ENCODE peak calls at places on chromosomes 12 and 14, in eight cellular contexts. One of them, this sample, is unnamed.

GRCh38 chr12:100345020-100345767 is 11.7 kb upstream of the SLC17A8 start:
- DNase-seq in OCI-LY7: no peak
- DNase-seq in lung: no peak
- DNase-seq in NCI-H1092: no peak
- DNase-seq in progenitor cell of endocrine pancreas: no peak
- DNase-seq in HEK293T: no peak
- DNase-seq in stromal cell of bone marrow: no peak
- DNase-seq in EH: no peak
- DNase-seq in this sample: no peak

GRCh38 chr14:73467377-73467776 is 9.0 kb upstream of the NUMB start:
- DNase-seq in OCI-LY7: no peak
- DNase-seq in lung: no peak
- DNase-seq in NCI-H1092: no peak
- DNase-seq in progenitor cell of endocrine pancreas: no peak
- DNase-seq in HEK293T: no peak
- DNase-seq in stromal cell of bone marrow: no peak
- DNase-seq in EH: no peak
- DNase-seq in this sample: no peak

GRCh38 chr12:53049582-53050318 is at the start of gene TNS2:
- DNase-seq in OCI-LY7: no peak
- DNase-seq in lung: peak; percentile 82
- DNase-seq in NCI-H1092: no peak
- DNase-seq in progenitor cell of endocrine pancreas: no peak
- DNase-seq in HEK293T: no peak
- DNase-seq in stromal cell of bone marrow: no peak
- DNase-seq in EH: peak; percentile 82
- DNase-seq in this sample: peak; percentile 72

GRCh38 chr14:32696325-32697101 is 242.2 kb upstream of the NPAS3 start:
- DNase-seq in OCI-LY7: no peak
- DNase-seq in lung: no peak
- DNase-seq in NCI-H1092: no peak
- DNase-seq in progenitor cell of endocrine pancreas: no peak
- DNase-seq in HEK293T: no peak
- DNase-seq in stromal cell of bone marrow: no peak
- DNase-seq in EH: no peak
- DNase-seq in this sample: no peak

GRCh38 chr12:55931780-55932545 is 1.0 kb downstream of the DGKA start:
- DNase-seq in OCI-LY7: peak; percentile 48
- DNase-seq in lung: no peak
- DNase-seq in NCI-H1092: no peak
- DNase-seq in progenitor cell of endocrine pancreas: peak; percentile 22
- DNase-seq in HEK293T: peak; percentile 42
- DNase-seq in stromal cell of bone marrow: no peak
- DNase-seq in EH: peak; percentile 56
- DNase-seq in this sample: no peak

GRCh38 chr12:43281563-43281962 is 270.4 kb downstream of the ADAMTS20 start:
- DNase-seq in OCI-LY7: no peak
- DNase-seq in lung: no peak
- DNase-seq in NCI-H1092: no peak
- DNase-seq in progenitor cell of endocrine pancreas: no peak
- DNase-seq in HEK293T: no peak
- DNase-seq in stromal cell of bone marrow: no peak
- DNase-seq in EH: no peak
- DNase-seq in this sample: no peak

GRCh38 chr12:62895351-62895750 is 39.6 kb downstream of the PPM1H start:
- DNase-seq in OCI-LY7: no peak
- DNase-seq in lung: no peak
- DNase-seq in NCI-H1092: no peak
- DNase-seq in progenitor cell of endocrine pancreas: no peak
- DNase-seq in HEK293T: no peak
- DNase-seq in stromal cell of bone marrow: no peak
- DNase-seq in EH: no peak
- DNase-seq in this sample: peak; percentile 25

GRCh38 chr12:93145086-93145485 is 216.0 kb upstream of the EEA1 start:
- DNase-seq in OCI-LY7: no peak
- DNase-seq in lung: no peak
- DNase-seq in NCI-H1092: no peak
- DNase-seq in progenitor cell of endocrine pancreas: no peak
- DNase-seq in HEK293T: no peak
- DNase-seq in stromal cell of bone marrow: no peak
- DNase-seq in EH: peak; percentile 82
- DNase-seq in this sample: no peak

GRCh38 chr14:74963705-74964271 is 8.4 kb upstream of the PGF start:
- DNase-seq in OCI-LY7: no peak
- DNase-seq in lung: no peak
- DNase-seq in NCI-H1092: no peak
- DNase-seq in progenitor cell of endocrine pancreas: no peak
- DNase-seq in HEK293T: no peak
- DNase-seq in stromal cell of bone marrow: no peak
- DNase-seq in EH: peak; percentile 61
- DNase-seq in this sample: no peak

GRCh38 chr14:74763803-74764531 is 851 bp downstream of the YLPM1 start:
- DNase-seq in OCI-LY7: peak; percentile 28
- DNase-seq in lung: no peak
- DNase-seq in NCI-H1092: peak; percentile 50
- DNase-seq in progenitor cell of endocrine pancreas: no peak
- DNase-seq in HEK293T: peak; percentile 14
- DNase-seq in stromal cell of bone marrow: peak; percentile 2
- DNase-seq in EH: peak; percentile 36
- DNase-seq in this sample: no peak

GRCh38 chr12:68375701-68376469 is 43.7 kb upstream of the MDM1 start:
- DNase-seq in OCI-LY7: no peak
- DNase-seq in lung: no peak
- DNase-seq in NCI-H1092: no peak
- DNase-seq in progenitor cell of endocrine pancreas: no peak
- DNase-seq in HEK293T: no peak
- DNase-seq in stromal cell of bone marrow: no peak
- DNase-seq in EH: peak; percentile 56
- DNase-seq in this sample: no peak

GRCh38 chr12:14157129-14157747 is 175.8 kb upstream of the GRIN2B start:
- DNase-seq in OCI-LY7: peak; percentile 99
- DNase-seq in lung: no peak
- DNase-seq in NCI-H1092: no peak
- DNase-seq in progenitor cell of endocrine pancreas: no peak
- DNase-seq in HEK293T: no peak
- DNase-seq in stromal cell of bone marrow: no peak
- DNase-seq in EH: no peak
- DNase-seq in this sample: no peak

GRCh38 chr12:8018666-8019581 is 13.6 kb upstream of the FOXJ2 start:
- DNase-seq in OCI-LY7: peak; percentile 85
- DNase-seq in lung: no peak
- DNase-seq in NCI-H1092: peak; percentile 49
- DNase-seq in progenitor cell of endocrine pancreas: peak; percentile 62
- DNase-seq in HEK293T: no peak
- DNase-seq in stromal cell of bone marrow: no peak
- DNase-seq in EH: no peak
- DNase-seq in this sample: peak; percentile 43

GRCh38 chr12:50248406-50248805 is 34.9 kb downstream of the LIMA1 start:
- DNase-seq in OCI-LY7: no peak
- DNase-seq in lung: no peak
- DNase-seq in NCI-H1092: no peak
- DNase-seq in progenitor cell of endocrine pancreas: no peak
- DNase-seq in HEK293T: no peak
- DNase-seq in stromal cell of bone marrow: no peak
- DNase-seq in EH: no peak
- DNase-seq in this sample: no peak

GRCh38 chr14:44846232-44846824 is 115.4 kb downstream of the KLHL28 start:
- DNase-seq in OCI-LY7: peak; percentile 58
- DNase-seq in lung: no peak
- DNase-seq in NCI-H1092: peak; percentile 50
- DNase-seq in progenitor cell of endocrine pancreas: no peak
- DNase-seq in HEK293T: peak; percentile 57
- DNase-seq in stromal cell of bone marrow: peak; percentile 28
- DNase-seq in EH: peak; percentile 47
- DNase-seq in this sample: peak; percentile 27

GRCh38 chr12:52045794-52046199 is 5.4 kb upstream of the NR4A1 start:
- DNase-seq in OCI-LY7: no peak
- DNase-seq in lung: no peak
- DNase-seq in NCI-H1092: no peak
- DNase-seq in progenitor cell of endocrine pancreas: no peak
- DNase-seq in HEK293T: no peak
- DNase-seq in stromal cell of bone marrow: no peak
- DNase-seq in EH: no peak
- DNase-seq in this sample: no peak

GRCh38 chr14:42629553-42629952 is 1022.9 kb downstream of the LRFN5 start:
- DNase-seq in OCI-LY7: no peak
- DNase-seq in lung: no peak
- DNase-seq in NCI-H1092: no peak
- DNase-seq in progenitor cell of endocrine pancreas: no peak
- DNase-seq in HEK293T: no peak
- DNase-seq in stromal cell of bone marrow: no peak
- DNase-seq in EH: no peak
- DNase-seq in this sample: no peak

GRCh38 chr12:3446235-3446634 is 44.8 kb upstream of the PRMT8 start:
- DNase-seq in OCI-LY7: no peak
- DNase-seq in lung: no peak
- DNase-seq in NCI-H1092: no peak
- DNase-seq in progenitor cell of endocrine pancreas: no peak
- DNase-seq in HEK293T: no peak
- DNase-seq in stromal cell of bone marrow: no peak
- DNase-seq in EH: no peak
- DNase-seq in this sample: no peak

GRCh38 chr14:51533877-51534553 is 117.7 kb upstream of the FRMD6 start:
- DNase-seq in OCI-LY7: no peak
- DNase-seq in lung: no peak
- DNase-seq in NCI-H1092: no peak
- DNase-seq in progenitor cell of endocrine pancreas: no peak
- DNase-seq in HEK293T: no peak
- DNase-seq in stromal cell of bone marrow: no peak
- DNase-seq in EH: no peak
- DNase-seq in this sample: no peak

GRCh38 chr14:41144370-41144769 is 462.3 kb upstream of the LRFN5 start:
- DNase-seq in OCI-LY7: no peak
- DNase-seq in lung: no peak
- DNase-seq in NCI-H1092: no peak
- DNase-seq in progenitor cell of endocrine pancreas: no peak
- DNase-seq in HEK293T: no peak
- DNase-seq in stromal cell of bone marrow: no peak
- DNase-seq in EH: no peak
- DNase-seq in this sample: no peak

GRCh38 chr14:89813485-89814080 is 140.9 kb downstream of the EFCAB11 start:
- DNase-seq in OCI-LY7: no peak
- DNase-seq in lung: no peak
- DNase-seq in NCI-H1092: no peak
- DNase-seq in progenitor cell of endocrine pancreas: no peak
- DNase-seq in HEK293T: no peak
- DNase-seq in stromal cell of bone marrow: no peak
- DNase-seq in EH: peak; percentile 99
- DNase-seq in this sample: no peak

GRCh38 chr12:31008241-31008711 is 65.4 kb upstream of the DDX11 start:
- DNase-seq in OCI-LY7: no peak
- DNase-seq in lung: no peak
- DNase-seq in NCI-H1092: no peak
- DNase-seq in progenitor cell of endocrine pancreas: no peak
- DNase-seq in HEK293T: no peak
- DNase-seq in stromal cell of bone marrow: no peak
- DNase-seq in EH: peak; percentile 4
- DNase-seq in this sample: no peak

GRCh38 chr14:74463697-74464096 is 29.4 kb downstream of the NPC2 start:
- DNase-seq in OCI-LY7: no peak
- DNase-seq in lung: no peak
- DNase-seq in NCI-H1092: no peak
- DNase-seq in progenitor cell of endocrine pancreas: no peak
- DNase-seq in HEK293T: no peak
- DNase-seq in stromal cell of bone marrow: no peak
- DNase-seq in EH: no peak
- DNase-seq in this sample: no peak

GRCh38 chr14:104307246-104307626 is 168.8 kb downstream of the KIF26A start:
- DNase-seq in OCI-LY7: no peak
- DNase-seq in lung: no peak
- DNase-seq in NCI-H1092: no peak
- DNase-seq in progenitor cell of endocrine pancreas: no peak
- DNase-seq in HEK293T: no peak
- DNase-seq in stromal cell of bone marrow: no peak
- DNase-seq in EH: no peak
- DNase-seq in this sample: no peak

GRCh38 chr12:1917172-1918070 is 1.0 kb downstream of the CACNA2D4 start:
- DNase-seq in OCI-LY7: no peak
- DNase-seq in lung: no peak
- DNase-seq in NCI-H1092: no peak
- DNase-seq in progenitor cell of endocrine pancreas: no peak
- DNase-seq in HEK293T: peak; percentile 3
- DNase-seq in stromal cell of bone marrow: no peak
- DNase-seq in EH: no peak
- DNase-seq in this sample: no peak